ENCODE peak calls at places on chromosomes 11 and 22, in four cellular contexts. D, W, E and I are unnamed samples.

GRCh38 chr11:124454552-124454951 is 9.1 kb upstream of the OR8B8 start:
- DNase-seq in D (no peak), W (no peak), E (no peak), I (no peak)

GRCh38 chr11:68750197-68750987 is 928 bp downstream of the TESMIN start:
- DNase-seq in D (no peak), W (no peak), E (peak), I (no peak)

GRCh38 chr22:20565079-20565734 is 57.8 kb downstream of the MED15 start:
- DNase-seq in D (no peak), W (no peak), E (no peak), I (no peak)

GRCh38 chr11:120751550-120751949 is 240.0 kb downstream of the GRIK4 start:
- DNase-seq in D (no peak), W (no peak), E (no peak), I (no peak)

GRCh38 chr11:823441-824291 is 4.1 kb upstream of the CRACR2B start:
- DNase-seq in D (no peak), W (no peak), E (no peak), I (no peak)

GRCh38 chr11:96317985-96318384 is 25.0 kb downstream of the MAML2 start:
- DNase-seq in D (no peak), W (no peak), E (no peak), I (no peak)

GRCh38 chr22:46536559-46537220 is 730 bp downstream of the CELSR1 start:
- DNase-seq in D (no peak), W (no peak), E (no peak), I (peak)

GRCh38 chr11:15850992-15851615 is 505.2 kb downstream of the SOX6 start:
- DNase-seq in D (no peak), W (no peak), E (no peak), I (no peak)

GRCh38 chr22:42284643-42285181 is 14.3 kb upstream of the TCF20 start:
- DNase-seq in D (no peak), W (no peak), E (no peak), I (no peak)

GRCh38 chr22:42284230-42284591 is 13.8 kb upstream of the TCF20 start:
- DNase-seq in D (no peak), W (no peak), E (no peak), I (no peak)

GRCh38 chr22:42282943-42283287 is 12.5 kb upstream of the TCF20 start:
- DNase-seq in D (no peak), W (no peak), E (no peak), I (no peak)

GRCh38 chr22:42282252-42282942 is 11.9 kb upstream of the TCF20 start:
- DNase-seq in D (no peak), W (peak), E (no peak), I (no peak)

DNA sequence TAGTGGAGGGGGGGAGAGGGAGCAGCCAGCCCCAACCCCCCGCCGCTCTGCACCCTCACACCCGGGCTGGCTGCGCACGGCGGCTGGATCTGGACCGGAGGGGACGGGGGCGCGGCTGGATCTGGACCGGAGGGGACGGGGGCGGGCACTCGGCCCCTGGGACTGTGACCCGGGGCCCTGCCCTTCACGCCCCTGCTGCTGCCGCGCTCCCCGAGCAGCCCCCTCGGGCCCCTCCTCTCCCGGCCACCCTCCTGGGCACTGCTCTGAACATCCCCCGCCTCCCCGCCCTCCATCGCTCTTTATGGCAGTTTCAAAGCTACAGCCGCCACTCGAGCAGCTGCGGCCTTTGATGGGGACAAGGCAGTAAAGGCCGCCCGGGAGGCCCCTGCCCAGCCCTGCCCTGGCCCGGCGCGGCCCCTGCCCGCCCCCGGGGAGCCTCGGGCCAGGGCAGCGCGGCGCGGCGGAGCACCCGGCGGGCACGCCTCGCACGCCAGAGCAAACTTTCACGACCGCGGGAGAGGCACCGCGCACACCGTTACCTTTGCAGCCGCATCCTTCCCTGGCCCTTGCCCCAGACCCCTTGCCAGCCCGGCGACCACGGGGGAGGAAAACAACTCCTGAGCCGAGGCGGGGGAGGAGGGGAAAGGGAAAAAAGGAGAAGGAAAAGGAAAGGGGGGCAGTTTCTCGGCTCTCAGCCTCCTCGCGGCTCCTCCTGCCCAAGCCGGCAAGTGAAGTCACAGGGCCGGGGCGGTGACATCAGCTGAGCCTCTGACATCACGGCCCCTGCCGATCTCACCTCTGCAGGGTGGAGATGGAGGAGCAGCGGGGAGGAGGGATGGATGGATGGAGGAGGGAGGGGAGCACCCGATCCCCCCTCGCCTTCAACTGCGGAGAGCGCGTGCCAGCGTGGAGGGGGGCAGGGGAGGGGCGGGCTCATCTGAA is 13.1 kb upstream of the TCF20 start:
- DNase-seq in D (no peak), W (no peak), E (no peak), I (peak)
- TF ChIP-seq SIN3A in D (no peak), W (no peak), E (no peak), I (no peak)

GRCh38 chr22:49302530-49302929 is 525.1 kb downstream of the BRD1 start:
- DNase-seq in D (no peak), W (no peak), E (no peak), I (no peak)

GRCh38 chr22:49302150-49302460 is 525.6 kb downstream of the BRD1 start:
- DNase-seq in D (no peak), W (no peak), E (no peak), I (no peak)

GRCh38 chr22:49300951-49301397 is 526.7 kb downstream of the BRD1 start:
- DNase-seq in D (no peak), W (no peak), E (no peak), I (no peak)

GRCh38 chr22:49300241-49300640 is 527.4 kb downstream of the BRD1 start:
- DNase-seq in D (no peak), W (no peak), E (no peak), I (no peak)

GRCh38 chr22:49301398-49302149 is 526.1 kb downstream of the BRD1 start:
- DNase-seq in D (no peak), W (no peak), E (no peak), I (no peak)
- TF ChIP-seq USF2 in D (no peak), W (no peak), E (no peak), I (no peak)

GRCh38 chr22:32426881-32427280 is 14.8 kb upstream of the RTCB start:
- DNase-seq in D (no peak), W (no peak), E (no peak), I (no peak)

DNA sequence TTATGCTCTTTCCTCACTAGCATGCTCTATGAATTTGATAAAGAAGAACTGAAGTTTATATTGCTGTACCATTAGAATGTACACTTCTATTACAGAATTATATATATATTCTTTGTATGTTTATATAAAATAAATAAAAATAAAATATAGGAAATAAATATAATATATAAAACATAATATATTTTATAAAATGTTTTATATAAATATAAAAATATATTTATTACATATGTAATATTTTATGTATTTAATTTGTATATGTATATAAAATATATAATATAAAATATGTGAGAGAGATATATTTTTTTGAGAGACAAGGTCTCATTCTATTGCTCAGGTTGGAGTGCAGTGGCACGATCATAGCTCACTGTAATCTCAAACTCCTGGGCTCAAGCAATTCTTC is 18.3 kb upstream of the RTCB start:
- DNase-seq in D (no peak), W (no peak), E (no peak), I (no peak)
- TF ChIP-seq YY1 in D (no peak), W (no peak), E (no peak), I (no peak)

DNA sequence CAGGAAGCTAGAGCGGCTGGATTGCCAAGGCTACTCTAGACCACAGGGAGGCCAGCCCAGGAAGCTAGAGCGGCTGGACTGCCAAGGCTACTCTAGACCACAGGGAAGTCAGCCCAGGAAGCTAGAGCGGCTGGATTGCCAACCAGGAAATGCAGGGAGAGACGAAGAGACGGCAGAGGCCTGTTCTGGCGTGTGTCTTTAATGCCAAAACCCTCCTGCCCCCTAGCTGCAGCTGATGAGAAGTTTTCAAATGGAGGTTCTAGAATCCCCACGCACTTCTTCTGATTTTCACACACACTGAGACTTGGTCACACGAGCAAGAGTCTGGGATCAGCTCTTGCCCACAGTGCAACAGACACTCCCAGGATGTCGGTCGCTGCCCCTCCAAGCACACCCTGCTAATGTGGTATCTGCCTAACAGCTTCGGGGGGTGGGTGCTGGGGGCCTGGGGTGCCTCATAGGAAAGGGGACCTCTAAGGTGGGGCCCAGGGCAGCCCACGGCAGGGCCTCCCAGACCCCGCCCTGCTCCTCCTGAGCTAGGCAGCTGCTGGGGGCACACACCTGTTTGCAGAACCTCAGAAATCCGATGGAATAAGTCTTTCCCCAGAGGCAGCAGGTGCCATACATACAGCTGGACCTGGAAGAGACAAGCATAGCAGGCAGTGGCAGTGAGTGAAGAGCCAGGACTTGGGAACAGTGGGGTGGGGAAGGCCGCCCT is 28.5 kb downstream of the MAFF start:
- DNase-seq in D (no peak), W (peak), E (no peak), I (no peak)
- TF ChIP-seq SIN3A in D (no peak), W (no peak), E (no peak), I (no peak)

GRCh38 chr11:65422633-65423515 is at the start of gene NEAT1:
- DNase-seq in D (no peak), W (peak), E (peak), I (peak)

GRCh38 chr11:65419773-65420481 is 2.7 kb upstream of the NEAT1 start:
- DNase-seq in D (no peak), W (peak), E (no peak), I (peak)

GRCh38 chr11:65420506-65421203 is 1.9 kb upstream of the NEAT1 start:
- DNase-seq in D (no peak), W (no peak), E (no peak), I (peak)

GRCh38 chr11:65422104-65422632 is 430 bp upstream of the NEAT1 start:
- DNase-seq in D (no peak), W (peak), E (peak), I (peak)

DNA sequence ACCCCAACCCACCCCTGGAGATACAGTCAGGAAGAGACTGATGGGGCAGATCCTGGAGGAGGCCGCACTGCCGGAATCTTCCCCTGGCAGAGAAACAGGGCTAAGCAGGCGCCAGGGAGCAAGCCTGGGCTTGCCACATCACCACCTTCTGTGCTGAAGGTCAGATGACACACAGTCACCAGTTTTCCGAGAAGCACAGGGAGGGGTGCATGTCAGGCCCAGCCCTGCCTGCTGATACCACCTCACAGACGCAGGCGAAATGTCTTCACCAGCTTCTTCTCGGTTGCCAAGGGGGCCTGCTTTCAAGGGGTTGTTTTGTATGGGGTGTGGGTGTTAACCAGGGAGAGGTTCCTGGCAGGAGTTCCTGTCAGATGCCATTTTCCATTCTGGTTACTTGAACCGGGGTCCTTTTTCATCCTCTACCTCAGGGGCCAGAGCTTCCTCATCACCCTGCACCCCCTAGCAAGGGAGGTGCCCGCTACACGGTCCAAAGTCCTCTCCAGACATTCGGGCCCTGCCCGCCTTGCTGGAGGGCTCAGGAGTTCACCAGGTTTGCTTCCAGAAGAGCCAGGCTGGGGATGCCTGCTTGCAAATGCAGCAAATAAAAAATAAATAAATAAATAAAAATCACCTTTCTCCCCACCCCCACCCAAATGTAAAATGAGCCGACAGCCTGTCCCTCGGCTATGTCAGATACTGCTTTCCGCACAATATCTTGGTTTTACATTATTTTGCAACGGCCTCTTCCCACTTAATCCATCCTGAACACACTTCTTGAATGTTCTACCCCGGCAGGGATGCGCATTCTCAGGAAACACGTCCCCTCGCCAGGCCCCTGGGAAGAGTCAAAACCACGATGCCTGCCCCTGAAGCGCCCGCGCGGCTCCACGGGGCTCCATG is 1.1 kb upstream of the NEAT1 start:
- DNase-seq in D (no peak), W (peak), E (no peak), I (peak)
- TF ChIP-seq USF2 in D (peak), W (peak), E (no peak), I (peak)

DNA sequence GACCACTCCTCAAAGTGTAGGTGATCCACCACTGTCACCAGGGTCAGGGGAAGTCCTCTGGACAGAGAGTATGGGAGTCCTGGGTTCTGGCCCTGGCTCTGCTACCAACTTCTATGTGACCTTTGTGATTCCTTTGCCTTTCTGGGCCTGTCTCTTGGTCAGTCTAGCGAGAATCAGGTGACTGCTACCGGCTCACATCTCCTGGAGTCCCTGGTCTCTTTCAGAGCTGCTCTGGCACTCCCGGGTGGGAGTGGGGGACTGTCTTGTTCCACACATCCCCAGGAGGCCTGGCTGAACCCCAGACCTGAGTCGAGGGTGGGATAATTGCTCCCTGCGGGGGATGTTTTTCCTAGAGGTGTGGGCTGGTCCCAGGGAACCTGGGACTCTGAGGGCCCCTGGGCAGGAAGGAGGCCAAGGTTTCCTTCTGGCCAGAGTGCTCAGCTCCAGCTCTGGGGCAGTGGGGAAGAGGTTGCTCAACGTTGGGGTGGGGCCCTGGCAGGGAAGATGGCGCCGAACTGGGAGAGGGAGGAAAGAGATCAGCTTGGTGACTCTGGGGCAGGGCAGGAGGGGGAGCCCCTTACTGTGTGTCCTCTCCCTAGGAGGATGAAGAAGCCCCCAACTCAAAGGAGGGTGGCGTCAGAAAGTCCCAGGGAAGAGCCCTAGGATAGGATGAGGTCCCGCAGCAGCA is 2.1 kb downstream of the SOX10 start:
- DNase-seq in D (no peak), W (no peak), E (no peak), I (no peak)
- TF ChIP-seq YY1 in D (no peak), W (no peak), E (no peak), I (no peak)

DNA sequence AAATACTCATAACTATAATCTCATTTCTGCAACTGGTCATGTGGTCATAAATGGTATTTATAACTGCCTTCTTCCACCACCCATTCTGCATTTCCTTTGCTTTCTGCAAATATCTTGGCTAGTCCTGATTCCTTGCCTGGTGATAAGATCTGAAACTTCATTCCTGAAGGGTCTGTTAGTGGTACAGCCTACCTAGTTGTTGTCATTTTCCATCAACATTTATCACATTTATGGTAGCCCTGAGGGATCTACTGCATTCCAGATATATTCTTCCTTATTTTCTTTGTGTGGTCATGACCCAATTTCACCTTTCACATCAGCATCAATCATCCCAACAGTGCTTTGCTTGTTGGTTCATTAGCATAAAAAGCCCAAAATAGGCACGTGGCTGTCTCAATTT is 50.1 kb downstream of the DDX6 start:
- DNase-seq in D (no peak), W (no peak), E (no peak), I (no peak)
- TF ChIP-seq SIN3A in D (no peak), W (no peak), E (no peak), I (peak)

GRCh38 chr22:43262990-43263644 is 76.2 kb upstream of the TTLL12 start:
- DNase-seq in D (peak), W (peak), E (no peak), I (no peak)
- TF ChIP-seq USF2 in D (no peak), W (no peak), E (no peak), I (no peak)

GRCh38 chr22:42577623-42578240 is 24.0 kb downstream of the SERHL2 start:
- DNase-seq in D (no peak), W (no peak), E (no peak), I (no peak)
- TF ChIP-seq YY1 in D (no peak), W (no peak), E (no peak), I (no peak)